ENCODE peak calls at places on chromosomes 13 and 19, in eight cellular contexts. C is activated CD8-positive, alpha-beta memory T cell treated with anti-CD3 and anti-CD28 coated beads for 48 hours; R is upper lobe of right lung; H is T-helper 1 cell; N is GM04504; F is sciatic nerve; A is heart left ventricle; G is activated naive CD8-positive, alpha-beta T cell treated with anti-CD3 and anti-CD28 coated beads for 36 hours. O is an unnamed sample.

GRCh38 chr13:21426238-21426637 is 32.9 kb downstream of the ZDHHC20 start:
- DNase-seq in C (no peak), R (no peak), H (no peak), N (no peak), F (no peak), A (no peak), G (no peak), O (no peak)

GRCh38 chr19:19461671-19462622 is 53.4 kb downstream of the TSSK6 start:
- DNase-seq in C (no peak), R (peak), H (no peak), N (no peak), F (peak), A (peak), G (peak), O (no peak)

GRCh38 chr13:89457977-89458376 is 1786.8 kb downstream of the SLITRK5 start:
- DNase-seq in C (no peak), R (no peak), H (no peak), N (no peak), F (no peak), A (no peak), G (no peak), O (no peak)

GRCh38 chr19:3367572-3368440 is 1.4 kb downstream of the NFIC start:
- DNase-seq in C (no peak), R (no peak), H (no peak), N (no peak), F (no peak), A (no peak), G (no peak), O (no peak)

GRCh38 chr13:111508164-111508870 is 187.9 kb downstream of the TEX29 start:
- DNase-seq in C (no peak), R (no peak), H (no peak), N (no peak), F (peak), A (no peak), G (no peak), O (no peak)

GRCh38 chr13:112618501-112618900 is 30.5 kb upstream of the TUBGCP3 start:
- DNase-seq in C (no peak), R (no peak), H (no peak), N (no peak), F (no peak), A (no peak), G (no peak), O (no peak)

GRCh38 chr13:110562696-110563462 is 1.4 kb upstream of the RAB20 start:
- DNase-seq in C (no peak), R (peak), H (no peak), N (no peak), F (peak), A (no peak), G (no peak), O (no peak)

GRCh38 chr13:89966524-89966923 is 1381.0 kb upstream of the MIR17HG start:
- DNase-seq in C (no peak), R (no peak), H (no peak), N (no peak), F (no peak), A (no peak), G (no peak), O (no peak)

GRCh38 chr13:106532111-106532929 is 3.1 kb downstream of the EFNB2 start:
- DNase-seq in C (no peak), R (no peak), H (no peak), N (no peak), F (no peak), A (no peak), G (no peak), O (no peak)

GRCh38 chr13:99119686-99120085 is 81.0 kb upstream of the UBAC2 start:
- DNase-seq in C (peak), R (no peak), H (no peak), N (no peak), F (no peak), A (no peak), G (peak), O (no peak)

GRCh38 chr19:47107953-47108746 is 5.4 kb downstream of the ZC3H4 start:
- DNase-seq in C (no peak), R (no peak), H (no peak), N (no peak), F (no peak), A (no peak), G (no peak), O (no peak)

GRCh38 chr13:44825951-44826350 is 163.3 kb downstream of the NUFIP1 start:
- DNase-seq in C (no peak), R (no peak), H (no peak), N (no peak), F (no peak), A (no peak), G (no peak), O (no peak)

GRCh38 chr13:20102776-20103175 is 58.1 kb downstream of the GJA3 start:
- DNase-seq in C (no peak), R (no peak), H (no peak), N (no peak), F (no peak), A (no peak), G (no peak), O (no peak)

GRCh38 chr13:52743988-52744387 is 4.4 kb upstream of the CNMD start:
- DNase-seq in C (no peak), R (no peak), H (no peak), N (no peak), F (no peak), A (no peak), G (no peak), O (no peak)

GRCh38 chr19:19224852-19225494 is 13.2 kb downstream of the NCAN start:
- DNase-seq in C (peak), R (peak), H (peak), N (peak), F (peak), A (peak), G (peak), O (peak)

GRCh38 chr19:54106716-54107115 is 4.1 kb downstream of the NDUFA3 start:
- DNase-seq in C (no peak), R (no peak), H (no peak), N (no peak), F (peak), A (no peak), G (no peak), O (no peak)

GRCh38 chr13:33665776-33666175 is 152.2 kb upstream of the RFC3 start:
- DNase-seq in C (no peak), R (no peak), H (no peak), N (no peak), F (no peak), A (no peak), G (no peak), O (no peak)

GRCh38 chr13:61110804-61111203 is 304.8 kb downstream of the PCDH20 start:
- DNase-seq in C (no peak), R (no peak), H (no peak), N (no peak), F (no peak), A (no peak), G (no peak), O (no peak)

GRCh38 chr19:12270854-12271253 is 23.8 kb downstream of the ZNF44 start:
- DNase-seq in C (no peak), R (no peak), H (no peak), N (no peak), F (no peak), A (no peak), G (no peak), O (no peak)

GRCh38 chr13:26946675-26947342 is 186.2 kb upstream of the GPR12 start:
- DNase-seq in C (no peak), R (no peak), H (no peak), N (peak), F (no peak), A (no peak), G (no peak), O (peak)

GRCh38 chr19:11261902-11262839 is at the start of gene DOCK6:
- DNase-seq in C (no peak), R (peak), H (no peak), N (no peak), F (no peak), A (peak), G (peak), O (no peak)

GRCh38 chr13:44549461-44549860 is 26.7 kb downstream of the TSC22D1 start:
- DNase-seq in C (no peak), R (no peak), H (no peak), N (no peak), F (no peak), A (no peak), G (no peak), O (no peak)

GRCh38 chr13:33208290-33208990 is 77.1 kb downstream of the STARD13 start:
- DNase-seq in C (no peak), R (no peak), H (no peak), N (no peak), F (no peak), A (no peak), G (no peak), O (no peak)

GRCh38 chr13:92345627-92346026 is 881.0 kb upstream of the GPC6 start:
- DNase-seq in C (no peak), R (no peak), H (no peak), N (no peak), F (no peak), A (no peak), G (no peak), O (no peak)

GRCh38 chr13:80363890-80364503 is 23.1 kb upstream of the SPRY2 start:
- DNase-seq in C (no peak), R (no peak), H (no peak), N (no peak), F (no peak), A (no peak), G (no peak), O (no peak)

GRCh38 chr13:53351040-53351439 is 322.4 kb downstream of the OLFM4 start:
- DNase-seq in C (no peak), R (no peak), H (no peak), N (no peak), F (no peak), A (no peak), G (no peak), O (no peak)

GRCh38 chr13:44437356-44438233 is 64.0 kb downstream of the SERP2 start:
- DNase-seq in C (no peak), R (no peak), H (no peak), N (no peak), F (no peak), A (no peak), G (no peak), O (peak)

GRCh38 chr19:5306531-5306930 is 34.1 kb downstream of the PTPRS start:
- DNase-seq in C (no peak), R (no peak), H (no peak), N (no peak), F (no peak), A (no peak), G (no peak), O (no peak)

GRCh38 chr19:10797541-10798256 is 38.3 kb downstream of the TMED1 start:
- DNase-seq in C (peak), R (no peak), H (peak), N (no peak), F (no peak), A (no peak), G (peak), O (no peak)

GRCh38 chr19:29529646-29530548 is 4.1 kb downstream of the VSTM2B start:
- DNase-seq in C (no peak), R (peak), H (no peak), N (no peak), F (no peak), A (no peak), G (no peak), O (no peak)